ENCODE peak calls at places on chromosomes 11 and 22, in six cellular contexts. L, A, P, M, F and H are unnamed samples.

GRCh38 chr11:65215441-65216076 is 33.8 kb downstream of the CAPN1 start:
- DNase-seq in L (no peak), A (no peak), P (no peak), M (no peak), F (no peak), H (no peak)

GRCh38 chr11:76169473-76169881 is 36.8 kb downstream of the WNT11 start:
- DNase-seq in L (peak), A (no peak), P (no peak), M (no peak), F (no peak), H (no peak)

GRCh38 chr11:66639066-66639813 is 737 bp downstream of the RBM4 start:
- DNase-seq in L (no peak), A (no peak), P (peak), M (no peak), F (peak), H (no peak)

GRCh38 chr22:49853981-49854791 is 542 bp downstream of the ZBED4 start:
- DNase-seq in L (no peak), A (no peak), P (no peak), M (no peak), F (peak), H (no peak)

GRCh38 chr11:34184505-34185015 is 79.1 kb downstream of the NAT10 start:
- DNase-seq in L (no peak), A (no peak), P (no peak), M (no peak), F (no peak), H (no peak)

GRCh38 chr11:21514298-21514697 is 678.6 kb upstream of the ANO5 start:
- DNase-seq in L (no peak), A (no peak), P (no peak), M (no peak), F (peak), H (no peak)

GRCh38 chr11:63769044-63769718 is 606 bp upstream of the ZFTA start:
- DNase-seq in L (no peak), A (peak), P (no peak), M (peak), F (peak), H (no peak)

GRCh38 chr11:34052036-34052607 is 591 bp downstream of the CAPRIN1 start:
- DNase-seq in L (no peak), A (peak), P (peak), M (peak), F (peak), H (peak)

GRCh38 chr22:38755155-38755910 is 465 bp downstream of the SUN2 start:
- DNase-seq in L (no peak), A (peak), P (peak), M (peak), F (peak), H (no peak)
- H3K4me3 ChIP-seq in L (peak), A (peak), P (peak), M (peak), F (peak), H (peak)

GRCh38 chr22:48495751-48496080 is 1332.0 kb downstream of the BRD1 start:
- DNase-seq in L (no peak), A (no peak), P (no peak), M (no peak), F (no peak), H (no peak)
- H3K4me3 ChIP-seq in L (no peak), A (no peak), P (no peak), M (no peak), F (no peak), H (no peak)

GRCh38 chr11:13667245-13667644 is 1.2 kb upstream of the FAR1 start:
- DNase-seq in L (no peak), A (no peak), P (no peak), M (no peak), F (no peak), H (no peak)
- H3K4me3 ChIP-seq in L (no peak), A (peak), P (peak), M (peak), F (peak), H (peak)

GRCh38 chr22:43481528-43482309 is 69.9 kb downstream of the MPPED1 start:
- DNase-seq in L (no peak), A (no peak), P (no peak), M (no peak), F (no peak), H (no peak)
- H3K4me3 ChIP-seq in L (no peak), A (no peak), P (no peak), M (no peak), F (no peak), H (no peak)

GRCh38 chr11:25349537-25349936 is 852.7 kb downstream of the LUZP2 start:
- DNase-seq in L (no peak), A (no peak), P (no peak), M (no peak), F (no peak), H (no peak)
- H3K4me3 ChIP-seq in L (no peak), A (no peak), P (no peak), M (no peak), F (no peak), H (no peak)

GRCh38 chr22:22988150-22988549 is 82.2 kb upstream of the GNAZ start:
- DNase-seq in L (no peak), A (no peak), P (no peak), M (no peak), F (no peak), H (no peak)

GRCh38 chr22:22989856-22990255 is 80.5 kb upstream of the GNAZ start:
- DNase-seq in L (no peak), A (no peak), P (no peak), M (no peak), F (no peak), H (no peak)

GRCh38 chr22:22986008-22986407 is 84.3 kb upstream of the GNAZ start:
- DNase-seq in L (no peak), A (no peak), P (no peak), M (no peak), F (no peak), H (no peak)

GRCh38 chr22:22986640-22987039 is 83.7 kb upstream of the GNAZ start:
- DNase-seq in L (no peak), A (no peak), P (no peak), M (no peak), F (no peak), H (no peak)

DNA sequence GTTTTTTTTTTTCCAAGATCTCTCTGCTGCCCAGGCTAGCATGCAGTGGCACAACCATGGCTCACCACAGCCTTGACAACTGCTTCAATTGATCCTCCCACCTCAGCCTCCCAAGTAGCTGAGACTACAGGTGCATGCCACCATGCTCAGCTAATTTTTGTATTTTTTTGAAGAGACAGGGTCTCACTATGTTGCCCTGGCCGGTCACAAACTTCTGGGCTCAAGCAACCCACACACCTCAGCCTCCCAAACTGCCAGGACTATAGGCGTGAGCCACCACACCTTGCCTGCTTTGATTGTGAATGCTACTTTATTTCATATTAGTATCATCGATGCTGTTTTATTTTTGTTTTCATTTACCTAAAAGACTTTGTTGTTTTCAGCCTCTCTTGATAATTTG is 81.5 kb upstream of the GNAZ start:
- DNase-seq in L (no peak), A (no peak), P (no peak), M (no peak), F (no peak), H (no peak)
- H3K4me3 ChIP-seq in L (no peak), A (no peak), P (no peak), M (no peak), F (no peak), H (no peak)